ENCODE peak calls at places on chromosomes 4 and X, in five cellular contexts. One of them, this sample, is unnamed.
A peak's percentile ranks its signal among the peaks of the same experiment; 100 is the strongest.

GRCh38 chr4:56134272-56134671 is 185.5 kb downstream of the CEP135 start:
- DNase-seq in NCI-H1105 treated with DMSO at 0.1 percent for 48 hours: no peak
- DNase-seq in activated CD4-positive, alpha-beta T cell treated with anti-CD3 and anti-CD28 coated beads, Interleukin-2, amount 50 U/mL, for 24 hours: no peak
- DNase-seq in Right ventricle myocardium superior: no peak
- DNase-seq in activated T-helper 1 cell treated with anti-CD3 and anti-CD28 coated beads, Interleukin-2, amount 50 U/mL, for 16 hours: no peak
- DNase-seq in this sample: no peak

GRCh38 chrX:9465380-9466114 is 689 bp downstream of the TBL1X start:
- DNase-seq in Right ventricle myocardium superior: peak; percentile 49
- DNase-seq in NCI-H1105 treated with DMSO at 0.1 percent for 48 hours: no peak
- DNase-seq in activated T-helper 1 cell treated with anti-CD3 and anti-CD28 coated beads, Interleukin-2, amount 50 U/mL, for 16 hours: no peak
- DNase-seq in activated CD4-positive, alpha-beta T cell treated with anti-CD3 and anti-CD28 coated beads, Interleukin-2, amount 50 U/mL, for 24 hours: no peak
- DNase-seq in this sample: no peak

GRCh38 chr4:93781198-93781597 is 47.4 kb upstream of the ATOH1 start:
- DNase-seq in activated T-helper 1 cell treated with anti-CD3 and anti-CD28 coated beads, Interleukin-2, amount 50 U/mL, for 16 hours: no peak
- DNase-seq in activated CD4-positive, alpha-beta T cell treated with anti-CD3 and anti-CD28 coated beads, Interleukin-2, amount 50 U/mL, for 24 hours: no peak
- DNase-seq in Right ventricle myocardium superior: no peak
- DNase-seq in NCI-H1105 treated with DMSO at 0.1 percent for 48 hours: no peak
- DNase-seq in this sample: no peak

GRCh38 chr4:173517781-173518371 is 12.2 kb downstream of the HAND2 start:
- DNase-seq in activated T-helper 1 cell treated with anti-CD3 and anti-CD28 coated beads, Interleukin-2, amount 50 U/mL, for 16 hours: no peak
- DNase-seq in activated CD4-positive, alpha-beta T cell treated with anti-CD3 and anti-CD28 coated beads, Interleukin-2, amount 50 U/mL, for 24 hours: no peak
- DNase-seq in NCI-H1105 treated with DMSO at 0.1 percent for 48 hours: no peak
- DNase-seq in Right ventricle myocardium superior: no peak
- DNase-seq in this sample: no peak

GRCh38 chr4:128387600-128388351 is 100.2 kb upstream of the PGRMC2 start:
- DNase-seq in activated CD4-positive, alpha-beta T cell treated with anti-CD3 and anti-CD28 coated beads, Interleukin-2, amount 50 U/mL, for 24 hours: no peak
- DNase-seq in activated T-helper 1 cell treated with anti-CD3 and anti-CD28 coated beads, Interleukin-2, amount 50 U/mL, for 16 hours: no peak
- DNase-seq in NCI-H1105 treated with DMSO at 0.1 percent for 48 hours: no peak
- DNase-seq in Right ventricle myocardium superior: no peak
- DNase-seq in this sample: peak; percentile 17

GRCh38 chr4:31467781-31468180 is 747.6 kb downstream of the PCDH7 start:
- DNase-seq in activated CD4-positive, alpha-beta T cell treated with anti-CD3 and anti-CD28 coated beads, Interleukin-2, amount 50 U/mL, for 24 hours: no peak
- DNase-seq in NCI-H1105 treated with DMSO at 0.1 percent for 48 hours: no peak
- DNase-seq in Right ventricle myocardium superior: no peak
- DNase-seq in activated T-helper 1 cell treated with anti-CD3 and anti-CD28 coated beads, Interleukin-2, amount 50 U/mL, for 16 hours: no peak
- DNase-seq in this sample: no peak

GRCh38 chrX:103616676-103617186 is 9.0 kb downstream of the TCEAL3 start:
- DNase-seq in NCI-H1105 treated with DMSO at 0.1 percent for 48 hours: no peak
- DNase-seq in Right ventricle myocardium superior: no peak
- DNase-seq in activated CD4-positive, alpha-beta T cell treated with anti-CD3 and anti-CD28 coated beads, Interleukin-2, amount 50 U/mL, for 24 hours: no peak
- DNase-seq in activated T-helper 1 cell treated with anti-CD3 and anti-CD28 coated beads, Interleukin-2, amount 50 U/mL, for 16 hours: no peak
- DNase-seq in this sample: no peak

GRCh38 chr4:83890816-83891215 is 354.9 kb downstream of the GPAT3 start:
- DNase-seq in activated CD4-positive, alpha-beta T cell treated with anti-CD3 and anti-CD28 coated beads, Interleukin-2, amount 50 U/mL, for 24 hours: no peak
- DNase-seq in Right ventricle myocardium superior: no peak
- DNase-seq in activated T-helper 1 cell treated with anti-CD3 and anti-CD28 coated beads, Interleukin-2, amount 50 U/mL, for 16 hours: no peak
- DNase-seq in NCI-H1105 treated with DMSO at 0.1 percent for 48 hours: no peak
- DNase-seq in this sample: peak; percentile 30

GRCh38 chr4:56739104-56739777 is 58.1 kb upstream of the HOPX start:
- DNase-seq in activated CD4-positive, alpha-beta T cell treated with anti-CD3 and anti-CD28 coated beads, Interleukin-2, amount 50 U/mL, for 24 hours: no peak
- DNase-seq in NCI-H1105 treated with DMSO at 0.1 percent for 48 hours: no peak
- DNase-seq in activated T-helper 1 cell treated with anti-CD3 and anti-CD28 coated beads, Interleukin-2, amount 50 U/mL, for 16 hours: no peak
- DNase-seq in Right ventricle myocardium superior: no peak
- DNase-seq in this sample: no peak

GRCh38 chrX:68703849-68704248 is 56.4 kb downstream of the STARD8 start:
- DNase-seq in Right ventricle myocardium superior: no peak
- DNase-seq in activated CD4-positive, alpha-beta T cell treated with anti-CD3 and anti-CD28 coated beads, Interleukin-2, amount 50 U/mL, for 24 hours: no peak
- DNase-seq in NCI-H1105 treated with DMSO at 0.1 percent for 48 hours: no peak
- DNase-seq in activated T-helper 1 cell treated with anti-CD3 and anti-CD28 coated beads, Interleukin-2, amount 50 U/mL, for 16 hours: no peak
- DNase-seq in this sample: no peak

GRCh38 chr4:164571593-164572385 is 182.1 kb upstream of the SMIM31 start:
- DNase-seq in activated CD4-positive, alpha-beta T cell treated with anti-CD3 and anti-CD28 coated beads, Interleukin-2, amount 50 U/mL, for 24 hours: no peak
- DNase-seq in NCI-H1105 treated with DMSO at 0.1 percent for 48 hours: no peak
- DNase-seq in Right ventricle myocardium superior: no peak
- DNase-seq in activated T-helper 1 cell treated with anti-CD3 and anti-CD28 coated beads, Interleukin-2, amount 50 U/mL, for 16 hours: no peak
- DNase-seq in this sample: peak; percentile 30

GRCh38 chr4:1327526-1328266 is 19.3 kb upstream of the UVSSA start:
- DNase-seq in activated CD4-positive, alpha-beta T cell treated with anti-CD3 and anti-CD28 coated beads, Interleukin-2, amount 50 U/mL, for 24 hours: no peak
- DNase-seq in Right ventricle myocardium superior: no peak
- DNase-seq in activated T-helper 1 cell treated with anti-CD3 and anti-CD28 coated beads, Interleukin-2, amount 50 U/mL, for 16 hours: no peak
- DNase-seq in NCI-H1105 treated with DMSO at 0.1 percent for 48 hours: no peak
- DNase-seq in this sample: no peak

GRCh38 chr4:56330691-56331090 is 56.6 kb downstream of the AASDH start:
- DNase-seq in activated CD4-positive, alpha-beta T cell treated with anti-CD3 and anti-CD28 coated beads, Interleukin-2, amount 50 U/mL, for 24 hours: no peak
- DNase-seq in NCI-H1105 treated with DMSO at 0.1 percent for 48 hours: no peak
- DNase-seq in activated T-helper 1 cell treated with anti-CD3 and anti-CD28 coated beads, Interleukin-2, amount 50 U/mL, for 16 hours: no peak
- DNase-seq in Right ventricle myocardium superior: no peak
- DNase-seq in this sample: no peak

GRCh38 chr4:9691221-9692065 is 90.0 kb upstream of the DRD5 start:
- DNase-seq in Right ventricle myocardium superior: peak; percentile 98
- DNase-seq in NCI-H1105 treated with DMSO at 0.1 percent for 48 hours: peak; percentile 83
- DNase-seq in activated T-helper 1 cell treated with anti-CD3 and anti-CD28 coated beads, Interleukin-2, amount 50 U/mL, for 16 hours: peak; percentile 79
- DNase-seq in activated CD4-positive, alpha-beta T cell treated with anti-CD3 and anti-CD28 coated beads, Interleukin-2, amount 50 U/mL, for 24 hours: peak; percentile 80
- DNase-seq in this sample: peak; percentile 88

GRCh38 chr4:24850669-24851068 is 55.3 kb downstream of the SOD3 start:
- DNase-seq in activated CD4-positive, alpha-beta T cell treated with anti-CD3 and anti-CD28 coated beads, Interleukin-2, amount 50 U/mL, for 24 hours: no peak
- DNase-seq in activated T-helper 1 cell treated with anti-CD3 and anti-CD28 coated beads, Interleukin-2, amount 50 U/mL, for 16 hours: no peak
- DNase-seq in NCI-H1105 treated with DMSO at 0.1 percent for 48 hours: no peak
- DNase-seq in Right ventricle myocardium superior: no peak
- DNase-seq in this sample: peak; percentile 55

GRCh38 chrX:154411322-154411980 is at the start of gene TAFAZZIN:
- DNase-seq in NCI-H1105 treated with DMSO at 0.1 percent for 48 hours: peak; percentile 68
- DNase-seq in activated T-helper 1 cell treated with anti-CD3 and anti-CD28 coated beads, Interleukin-2, amount 50 U/mL, for 16 hours: peak; percentile 37
- DNase-seq in Right ventricle myocardium superior: peak; percentile 82
- DNase-seq in activated CD4-positive, alpha-beta T cell treated with anti-CD3 and anti-CD28 coated beads, Interleukin-2, amount 50 U/mL, for 24 hours: peak; percentile 60
- DNase-seq in this sample: peak; percentile 59

GRCh38 chr4:94112644-94113043 is 95.0 kb upstream of the SMARCAD1 start:
- DNase-seq in NCI-H1105 treated with DMSO at 0.1 percent for 48 hours: no peak
- DNase-seq in Right ventricle myocardium superior: no peak
- DNase-seq in activated T-helper 1 cell treated with anti-CD3 and anti-CD28 coated beads, Interleukin-2, amount 50 U/mL, for 16 hours: no peak
- DNase-seq in activated CD4-positive, alpha-beta T cell treated with anti-CD3 and anti-CD28 coated beads, Interleukin-2, amount 50 U/mL, for 24 hours: no peak
- DNase-seq in this sample: no peak

This sample was measured in ACHN.